ENCODE peak calls at places on chromosomes 5 and 9, in ten cellular contexts. F is Calu3, H is GF-D8, J is astrocyte, Z is aorta, N is left ventricle myocardium superior, E is choroid plexus epithelial cell, M is NCI-H2029 treated with DMSO at 0.1 percent for 48 hours, Y is AG09319, L is GM23338. K is an unnamed sample.

GRCh38 chr9:16236326-16236725 is 634.1 kb downstream of the BNC2 start:
- DNase-seq in F (no peak), H (no peak), J (peak; percentile 91), Z (no peak), N (no peak), E (peak; percentile 90), M (no peak), Y (peak; percentile 92), L (no peak), K (no peak)

GRCh38 chr5:139017624-139018023 is 142.5 kb upstream of the LRRTM2 start:
- DNase-seq in F (no peak), H (no peak), J (no peak), Z (no peak), N (no peak), E (no peak), M (no peak), Y (no peak), L (no peak), K (no peak)

GRCh38 chr5:61824396-61824795 is 481.6 kb upstream of the KIF2A start:
- DNase-seq in F (no peak), H (no peak), J (no peak), Z (no peak), N (no peak), E (no peak), M (no peak), Y (no peak), L (no peak), K (no peak)

GRCh38 chr9:137276757-137277328 is 683 bp upstream of the TOR4A start:
- DNase-seq in F (peak; percentile 70), H (peak; percentile 80), J (peak; percentile 12), Z (peak; percentile 89), N (peak; percentile 92), E (peak; percentile 69), M (no peak), Y (no peak), L (peak; percentile 79), K (peak; percentile 87)

GRCh38 chr5:31554552-31554951 is 22.5 kb downstream of the C5orf22 start:
- DNase-seq in F (no peak), H (no peak), J (peak; percentile 21), Z (no peak), N (no peak), E (no peak), M (no peak), Y (no peak), L (no peak), K (no peak)

GRCh38 chr9:124868511-124869465 is 6.9 kb downstream of the ARPC5L start:
- DNase-seq in F (peak; percentile 88), H (peak; percentile 70), J (peak; percentile 52), Z (peak; percentile 91), N (peak; percentile 94), E (peak; percentile 77), M (peak; percentile 36), Y (peak; percentile 44), L (peak; percentile 92), K (peak; percentile 91)

GRCh38 chr5:68285857-68286611 is 70.5 kb downstream of the PIK3R1 start:
- DNase-seq in F (no peak), H (no peak), J (peak; percentile 32), Z (no peak), N (no peak), E (peak; percentile 79), M (peak; percentile 65), Y (no peak), L (peak; percentile 77), K (no peak)

GRCh38 chr9:113656771-113657670 is 193.5 kb downstream of the RGS3 start:
- DNase-seq in F (no peak), H (no peak), J (no peak), Z (no peak), N (no peak), E (no peak), M (no peak), Y (no peak), L (peak; percentile 21), K (no peak)

GRCh38 chr5:76604838-76605237 is 18.4 kb downstream of the F2RL2 start:
- DNase-seq in F (no peak), H (no peak), J (peak; percentile 37), Z (no peak), N (no peak), E (peak; percentile 78), M (no peak), Y (no peak), L (no peak), K (no peak)

GRCh38 chr9:133737071-133737773 is 930 bp downstream of the SARDH start:
- DNase-seq in F (no peak), H (no peak), J (no peak), Z (no peak), N (no peak), E (no peak), M (no peak), Y (no peak), L (no peak), K (no peak)

GRCh38 chr5:10507575-10508024 is 56.3 kb upstream of the ANKRD33B start:
- DNase-seq in F (no peak), H (no peak), J (peak; percentile 38), Z (no peak), N (no peak), E (no peak), M (no peak), Y (no peak), L (no peak), K (no peak)

GRCh38 chr9:120740135-120740534 is 25.9 kb upstream of the MEGF9 start:
- DNase-seq in F (no peak), H (no peak), J (peak; percentile 18), Z (no peak), N (no peak), E (peak; percentile 13), M (peak; percentile 30), Y (no peak), L (no peak), K (no peak)

GRCh38 chr9:4490705-4491620 is 695 bp downstream of the SLC1A1 start:
- DNase-seq in F (no peak), H (no peak), J (no peak), Z (peak; percentile 42), N (peak; percentile 36), E (peak; percentile 8), M (no peak), Y (no peak), L (peak; percentile 32), K (no peak)